ENCODE peak calls at places on chromosomes 2 and 18, in nine cellular contexts. T is HL-60, A is fibroblast of the aortic adventitia, N is glutamatergic neuron, F is fibroblast of mammary gland, G is H1, H is coronary artery, J is HepG2, W is nephron progenitor cell. X is an unnamed sample.

GRCh38 chr2:234715671-234716250 is 218.9 kb upstream of the ARL4C start:
- DNase-seq in W (no peak), T (no peak), H (no peak), A (no peak), G (peak), N (no peak), F (no peak), J (no peak), X (no peak)

GRCh38 chr2:220893411-220893810 is 678.7 kb downstream of the EPHA4 start:
- DNase-seq in N (no peak), F (no peak), J (no peak), G (no peak), H (no peak), W (no peak), T (no peak), A (no peak), X (no peak)

GRCh38 chr2:118264591-118264990 is 176.3 kb downstream of the INSIG2 start:
- DNase-seq in H (no peak), F (no peak), J (no peak), W (no peak), G (no peak), N (no peak), A (no peak), T (no peak), X (no peak)

GRCh38 chr2:197309369-197310231 is 980 bp downstream of the ANKRD44 start:
- DNase-seq in N (peak), T (peak), W (no peak), H (peak), G (peak), A (no peak), F (no peak), J (no peak), X (peak)

GRCh38 chr2:78035804-78036203 is 513.6 kb upstream of the LRRTM4 start:
- DNase-seq in G (no peak), N (no peak), F (no peak), W (no peak), J (no peak), H (no peak), T (no peak), A (no peak), X (no peak)

GRCh38 chr2:122219504-122219903 is 464.1 kb downstream of the TSN start:
- DNase-seq in T (no peak), A (no peak), F (no peak), J (no peak), W (no peak), N (no peak), G (no peak), H (no peak), X (no peak)

GRCh38 chr2:234392230-234392629 is 104.7 kb downstream of the ARL4C start:
- DNase-seq in G (no peak), T (no peak), A (no peak), F (no peak), J (no peak), N (no peak), H (no peak), W (no peak), X (no peak)

GRCh38 chr18:69677595-69677994 is 270.1 kb downstream of the CD226 start:
- DNase-seq in G (no peak), W (no peak), F (no peak), A (no peak), H (no peak), N (no peak), J (no peak), T (no peak), X (no peak)

GRCh38 chr2:226835420-226835795 is 446 bp upstream of the RHBDD1 start:
- DNase-seq in T (no peak), A (no peak), H (peak), G (peak), F (peak), J (no peak), W (peak), N (peak), X (peak)

GRCh38 chr2:214713080-214713830 is 96.2 kb downstream of the BARD1 start:
- DNase-seq in A (no peak), T (no peak), W (no peak), H (no peak), N (no peak), G (no peak), F (no peak), J (no peak), X (no peak)

GRCh38 chr2:238640486-238640885 is 207.4 kb upstream of the TWIST2 start:
- DNase-seq in T (no peak), G (peak), W (no peak), H (peak), F (no peak), N (no peak), J (no peak), A (no peak), X (no peak)

GRCh38 chr2:28423856-28424605 is 31.4 kb downstream of the FOSL2 start:
- DNase-seq in G (no peak), J (no peak), H (no peak), F (no peak), A (peak), W (no peak), N (no peak), T (peak), X (peak)

GRCh38 chr2:127355407-127356008 is 32.3 kb downstream of the MAP3K2 start:
- DNase-seq in J (peak), A (no peak), N (no peak), F (peak), H (no peak), W (no peak), T (peak), G (no peak), X (peak)

GRCh38 chr2:37833420-37833819 is 91.7 kb upstream of the RMDN2 start:
- DNase-seq in F (no peak), N (no peak), H (no peak), T (no peak), G (no peak), J (no peak), A (no peak), W (no peak), X (no peak)

GRCh38 chr18:28153485-28154065 is 23.4 kb downstream of the CDH2 start:
- DNase-seq in F (peak), N (no peak), A (peak), H (no peak), T (no peak), W (no peak), G (no peak), J (no peak), X (no peak)

GRCh38 chr2:222862068-222862914 is 1.5 kb downstream of the ACSL3 start:
- DNase-seq in G (no peak), A (peak), W (no peak), T (no peak), F (peak), J (no peak), H (no peak), N (no peak), X (no peak)
- TF ChIP-seq CTCF in G (no peak), A (peak), W (no peak), T (no peak), F (peak), J (peak), H (no peak), N (no peak), X (no peak)

GRCh38 chr2:30475542-30475941 is 28.5 kb downstream of the LCLAT1 start:
- DNase-seq in W (no peak), N (no peak), H (no peak), A (peak), G (no peak), T (no peak), F (no peak), J (no peak), X (no peak)
- TF ChIP-seq CTCF in W (no peak), N (no peak), H (no peak), A (peak), G (no peak), T (no peak), F (no peak), J (no peak), X (peak)

DNA sequence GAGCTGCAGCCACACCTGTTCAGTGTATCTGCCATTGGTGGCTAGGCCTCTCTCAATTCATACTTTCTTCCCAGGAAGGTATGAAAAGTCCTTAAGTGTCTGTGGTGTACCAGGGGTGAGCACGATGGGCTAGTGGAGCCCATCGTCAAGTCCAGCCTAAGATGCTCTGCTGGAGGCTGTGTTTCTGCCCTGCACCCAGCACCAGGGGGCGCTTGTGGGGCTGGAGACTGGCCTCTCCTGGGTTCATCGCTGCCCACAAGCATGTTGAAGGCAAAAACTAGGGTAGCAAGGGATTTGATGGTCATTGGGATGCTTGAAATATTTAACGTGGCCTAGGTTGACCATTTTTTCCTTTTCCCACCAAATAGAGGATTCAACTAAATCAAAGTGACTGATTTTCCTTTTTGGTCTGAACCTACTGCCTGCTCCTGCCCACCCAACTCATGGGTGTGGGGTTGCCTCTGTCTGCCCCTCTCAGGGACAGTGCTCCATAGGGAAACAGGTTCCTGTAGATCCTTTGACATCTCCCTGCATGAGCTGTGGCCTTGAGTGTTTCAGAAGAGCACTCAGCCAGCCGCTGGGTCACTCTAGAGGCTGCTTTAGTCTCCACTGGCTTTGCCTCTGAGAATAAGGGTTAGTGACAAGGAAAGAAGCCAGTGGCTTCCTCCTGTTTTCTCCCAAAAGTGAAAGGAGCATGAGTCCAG is 59.0 kb downstream of the TPGS2 start:
- DNase-seq in T (peak), A (no peak), F (no peak), G (peak), W (peak), N (no peak), J (peak), H (no peak), X (peak)
- TF ChIP-seq CTCF in T (peak), A (peak), F (peak), G (peak), W (peak), N (peak), J (peak), H (no peak), X (peak)

DNA sequence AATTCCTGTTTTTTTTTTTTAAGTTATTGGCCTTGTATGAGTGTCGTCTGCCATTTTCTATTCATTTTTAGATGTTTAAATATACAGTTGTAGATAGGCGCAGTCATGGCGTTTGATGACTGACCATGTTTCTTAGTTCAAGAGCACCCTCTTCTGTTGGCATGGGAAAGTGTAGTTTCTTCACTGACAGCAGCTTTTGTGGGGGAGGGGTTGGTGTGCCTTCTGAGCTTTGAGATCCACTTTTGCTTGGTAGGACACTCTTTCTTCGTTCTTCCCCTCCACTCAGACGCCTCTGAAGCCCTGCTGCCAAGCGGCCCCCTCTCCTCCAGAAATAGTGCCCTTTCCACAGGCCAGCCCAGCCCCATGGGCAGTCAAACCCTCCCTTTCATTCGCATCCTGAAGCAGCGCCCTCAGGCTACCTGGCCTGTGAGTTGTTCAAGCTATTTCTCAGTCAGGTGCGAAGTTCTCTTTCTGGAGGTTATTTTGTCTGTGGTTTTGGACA is 492.0 kb downstream of the TNS1 start:
- DNase-seq in G (peak), J (peak), T (peak), W (peak), H (no peak), F (peak), N (peak), A (peak), X (peak)
- TF ChIP-seq CTCF in G (peak), J (peak), T (peak), W (peak), H (peak), F (peak), N (peak), A (peak), X (peak)

GRCh38 chr18:75639468-75639831 is 211.9 kb upstream of the SMIM21 start:
- DNase-seq in F (no peak), N (no peak), W (no peak), A (no peak), G (no peak), H (no peak), J (no peak), T (no peak), X (no peak)

GRCh38 chr18:75635096-75635495 is 207.6 kb upstream of the SMIM21 start:
- DNase-seq in H (no peak), F (no peak), W (no peak), J (no peak), T (no peak), G (no peak), A (no peak), N (no peak), X (no peak)

GRCh38 chr18:75638597-75639467 is 211.3 kb upstream of the SMIM21 start:
- DNase-seq in G (peak), W (peak), H (no peak), T (no peak), J (no peak), N (peak), A (peak), F (peak), X (no peak)

GRCh38 chr18:75643083-75643482 is 215.6 kb upstream of the SMIM21 start:
- DNase-seq in W (no peak), J (no peak), F (no peak), A (no peak), H (no peak), N (no peak), G (no peak), T (no peak), X (no peak)

DNA sequence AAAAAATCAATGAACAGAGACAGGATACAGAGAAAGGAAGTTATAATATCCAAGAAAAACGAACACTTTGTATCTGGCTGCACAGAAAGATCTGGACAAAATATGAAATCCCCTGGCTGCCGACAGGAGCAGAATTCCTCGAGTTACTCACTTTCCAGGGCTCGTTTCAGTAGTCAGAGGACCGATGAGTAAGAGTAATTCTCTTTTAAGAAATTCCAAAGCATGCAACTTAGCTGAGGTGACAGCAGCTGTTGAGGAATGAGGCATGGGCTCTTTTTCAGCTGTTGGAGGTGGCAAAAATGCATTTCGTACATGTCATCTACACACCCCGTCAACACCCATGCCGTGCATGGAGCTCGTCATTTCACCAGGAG is 210.7 kb upstream of the SMIM21 start:
- DNase-seq in J (no peak), H (no peak), F (peak), G (no peak), A (peak), N (no peak), W (no peak), T (no peak), X (no peak)
- TF ChIP-seq CTCF in J (no peak), H (no peak), F (peak), G (no peak), A (peak), N (no peak), W (no peak), T (no peak), X (no peak)

GRCh38 chr18:79641722-79642497 is 37.7 kb upstream of the CTDP1 start:
- DNase-seq in A (no peak), N (no peak), W (no peak), F (no peak), T (no peak), H (no peak), G (peak), J (no peak), X (no peak)

GRCh38 chr18:79639072-79639829 is 40.4 kb upstream of the CTDP1 start:
- DNase-seq in F (no peak), J (no peak), H (no peak), T (peak), N (no peak), G (peak), A (no peak), W (no peak), X (no peak)

GRCh38 chr18:79640064-79640672 is 39.4 kb upstream of the CTDP1 start:
- DNase-seq in H (no peak), N (no peak), T (no peak), A (no peak), W (no peak), F (no peak), J (no peak), G (peak), X (no peak)

GRCh38 chr18:79642626-79643025 is 37.0 kb upstream of the CTDP1 start:
- DNase-seq in N (no peak), J (no peak), G (no peak), T (peak), W (no peak), A (peak), F (peak), H (no peak), X (no peak)

DNA sequence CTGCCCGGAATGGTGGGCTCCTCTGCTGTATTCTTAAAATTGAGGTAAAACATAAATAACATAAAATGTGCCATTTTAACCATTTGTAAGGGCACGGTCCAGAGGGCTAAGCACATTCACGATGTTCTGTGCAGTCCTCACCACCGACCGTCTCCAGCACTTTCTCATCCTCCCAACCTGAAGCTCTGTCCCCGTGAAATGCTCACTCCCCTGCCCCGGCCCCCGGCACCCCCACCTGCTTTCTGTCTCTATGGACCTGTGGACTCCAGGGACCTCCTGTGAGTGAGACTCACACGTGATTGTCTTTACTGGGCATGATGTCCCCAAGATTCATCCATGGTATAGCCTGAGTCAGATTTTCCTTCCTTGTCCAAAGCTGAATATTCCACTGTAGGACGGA is 38.7 kb upstream of the CTDP1 start:
- DNase-seq in J (no peak), G (peak), N (no peak), F (no peak), W (no peak), A (no peak), H (no peak), T (no peak), X (no peak)
- TF ChIP-seq CTCF in J (no peak), G (no peak), N (no peak), F (no peak), W (no peak), A (no peak), H (no peak), T (no peak), X (no peak)

DNA sequence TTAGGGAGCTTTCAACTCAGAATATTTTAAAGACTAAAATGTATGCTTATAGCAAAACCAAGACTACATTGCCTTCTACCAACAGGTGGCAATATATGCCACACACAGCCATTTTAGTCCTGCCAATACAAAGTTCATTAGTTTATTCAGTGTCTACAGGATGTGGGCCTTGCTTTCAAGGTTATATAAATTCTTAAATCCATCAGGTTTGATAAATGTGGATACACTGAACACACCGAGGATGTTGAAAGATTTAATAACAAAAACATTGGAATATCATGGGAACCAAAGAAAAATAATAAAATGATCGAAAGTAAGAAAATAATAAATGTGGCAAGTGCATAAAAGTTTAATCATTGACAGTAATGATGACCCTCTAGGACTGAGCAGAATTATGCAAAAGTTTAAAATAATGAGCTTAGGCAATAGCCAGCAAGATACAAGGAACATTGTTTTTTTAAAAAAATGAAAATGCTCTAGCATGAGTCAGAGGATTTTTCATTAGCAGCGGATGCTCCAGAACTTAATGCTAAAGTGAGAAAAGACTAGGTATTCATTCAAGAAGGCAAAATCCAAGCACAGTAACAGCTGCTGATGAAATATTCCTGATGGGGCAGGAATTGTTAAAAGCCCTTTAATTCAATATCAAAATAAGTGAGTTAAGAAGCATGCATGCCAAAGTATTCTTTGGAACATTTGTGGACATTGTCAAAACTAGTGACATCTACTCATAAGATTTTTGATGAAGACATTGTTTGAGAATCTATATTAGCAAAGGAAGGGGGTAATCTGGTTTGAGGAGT is 14.2 kb downstream of the SCN9A start:
- DNase-seq in N (no peak), F (peak), G (no peak), T (no peak), A (peak), W (no peak), H (no peak), J (peak), X (no peak)
- TF ChIP-seq CTCF in N (no peak), F (peak), G (peak), T (peak), A (peak), W (peak), H (no peak), J (peak), X (no peak)

X was measured in activated CD8-positive, alpha-beta T cell treated with anti-CD3 and anti-CD28 coated beads for 36 hours.